ENCODE peak calls at places on chromosomes 4 and X, in seven cellular contexts. S, G, D, Y, M, Q and O are unnamed samples.
A peak's percentile ranks its signal among the peaks of the same experiment; 100 is the strongest.

GRCh38 chr4:61911313-61911756 is 711.2 kb downstream of the ADGRL3 start:
- DNase-seq in S (no peak), G (no peak), D (no peak), Y (no peak), M (no peak), Q (peak; percentile 53), O (no peak)

GRCh38 chrX:21374994-21375794 is 976 bp downstream of the CNKSR2 start:
- DNase-seq in S (no peak), G (peak; percentile 28), D (no peak), Y (no peak), M (no peak), Q (no peak), O (no peak)

GRCh38 chr4:152273343-152273742 is 262.5 kb downstream of the FBXW7 start:
- DNase-seq in S (no peak), G (no peak), D (no peak), Y (no peak), M (no peak), Q (no peak), O (no peak)

GRCh38 chr4:155249036-155249566 is 40.7 kb downstream of the NPY2R start:
- DNase-seq in S (no peak), G (no peak), D (no peak), Y (no peak), M (no peak), Q (no peak), O (no peak)

GRCh38 chr4:36208884-36209473 is 35.3 kb downstream of the ARAP2 start:
- DNase-seq in S (no peak), G (no peak), D (no peak), Y (peak; percentile 8), M (no peak), Q (no peak), O (no peak)

GRCh38 chrX:9378980-9379696 is 85.7 kb upstream of the TBL1X start:
- DNase-seq in S (no peak), G (no peak), D (no peak), Y (no peak), M (no peak), Q (no peak), O (no peak)

GRCh38 chr4:90840828-90841227 is 713.6 kb downstream of the CCSER1 start:
- DNase-seq in S (no peak), G (no peak), D (no peak), Y (no peak), M (no peak), Q (no peak), O (no peak)

GRCh38 chr4:163331629-163332360 is 601 bp downstream of the NPY1R start:
- DNase-seq in S (no peak), G (peak; percentile 36), D (no peak), Y (no peak), M (no peak), Q (no peak), O (peak; percentile 14)

GRCh38 chrX:80174925-80175574 is 160.5 kb downstream of the TBX22 start:
- DNase-seq in S (no peak), G (no peak), D (no peak), Y (no peak), M (no peak), Q (no peak), O (no peak)

GRCh38 chr4:184648220-184649025 is 824 bp downstream of the CASP3 start:
- DNase-seq in S (no peak), G (peak; percentile 62), D (peak; percentile 34), Y (no peak), M (no peak), Q (no peak), O (no peak)

GRCh38 chrX:13340182-13340791 is 20.4 kb upstream of the ATXN3L start:
- DNase-seq in S (no peak), G (no peak), D (no peak), Y (no peak), M (no peak), Q (no peak), O (no peak)

GRCh38 chr4:100935090-100935489 is 412.2 kb downstream of the PPP3CA start:
- DNase-seq in S (no peak), G (peak; percentile 9), D (no peak), Y (no peak), M (no peak), Q (no peak), O (no peak)

GRCh38 chr4:1711906-1712215 is 258 bp downstream of the SLBP start:
- DNase-seq in S (no peak), G (peak; percentile 80), D (no peak), Y (no peak), M (peak; percentile 84), Q (no peak), O (no peak)

GRCh38 chr4:87444741-87445140 is 22.4 kb downstream of the NUDT9 start:
- DNase-seq in S (no peak), G (no peak), D (no peak), Y (no peak), M (no peak), Q (no peak), O (no peak)

GRCh38 chrX:115093206-115093605 is 75.8 kb upstream of the IL13RA2 start:
- DNase-seq in S (no peak), G (no peak), D (no peak), Y (no peak), M (no peak), Q (no peak), O (no peak)

GRCh38 chr4:87012265-87012953 is 77.6 kb downstream of the AFF1 start:
- DNase-seq in S (peak; percentile 44), G (no peak), D (peak; percentile 63), Y (no peak), M (no peak), Q (no peak), O (no peak)

GRCh38 chr4:25320374-25321172 is 8.0 kb downstream of the ZCCHC4 start:
- DNase-seq in S (no peak), G (no peak), D (no peak), Y (no peak), M (no peak), Q (no peak), O (no peak)

GRCh38 chrX:154738013-154738738 is 12.7 kb downstream of the GAB3 start:
- DNase-seq in S (no peak), G (no peak), D (no peak), Y (no peak), M (no peak), Q (no peak), O (no peak)

GRCh38 chrX:77014655-77015377 is 432.4 kb upstream of the FGF16 start:
- DNase-seq in S (no peak), G (peak; percentile 11), D (peak; percentile 74), Y (no peak), M (no peak), Q (no peak), O (no peak)

GRCh38 chr4:31189938-31190337 is 469.8 kb downstream of the PCDH7 start:
- DNase-seq in S (no peak), G (no peak), D (no peak), Y (no peak), M (no peak), Q (no peak), O (no peak)

GRCh38 chrX:132958086-132958703 is at the start of gene HS6ST2:
- DNase-seq in S (no peak), G (peak; percentile 67), D (no peak), Y (no peak), M (no peak), Q (no peak), O (no peak)

GRCh38 chr4:31026216-31026615 is 306.0 kb downstream of the PCDH7 start:
- DNase-seq in S (no peak), G (peak; percentile 14), D (no peak), Y (no peak), M (no peak), Q (no peak), O (no peak)

GRCh38 chr4:98446499-98447375 is 185.6 kb downstream of the RAP1GDS1 start:
- DNase-seq in S (peak; percentile 61), G (no peak), D (no peak), Y (no peak), M (no peak), Q (no peak), O (no peak)
- TF ChIP-seq TAF1 in S (no peak), G (no peak), D (no peak), Y (no peak), M (no peak), Q (no peak), O (no peak)

DNA sequence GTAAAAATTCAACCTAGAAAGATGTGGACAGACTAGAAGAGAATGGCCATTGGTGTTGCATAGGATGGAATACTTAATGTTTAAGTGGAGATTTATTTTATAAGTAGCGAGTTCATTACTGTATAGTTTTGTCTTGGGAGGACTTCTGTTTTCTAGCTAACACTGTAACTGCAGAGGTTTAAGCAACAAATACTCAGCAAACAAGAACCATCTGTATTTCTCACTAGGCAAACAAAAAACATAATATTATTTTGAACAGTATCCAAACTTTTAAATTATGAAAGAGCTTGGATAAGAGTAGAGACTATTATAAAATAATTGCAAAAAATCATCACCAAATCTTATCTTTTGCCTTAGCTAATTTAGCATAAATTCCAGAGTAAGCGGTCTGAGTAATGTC is 121.2 kb downstream of the GLRA3 start:
- DNase-seq in S (no peak), G (no peak), D (no peak), Y (no peak), M (no peak), Q (no peak), O (no peak)
- TF ChIP-seq TAF1 in S (no peak), G (no peak), D (no peak), Y (no peak), M (no peak), Q (no peak), O (no peak)

DNA sequence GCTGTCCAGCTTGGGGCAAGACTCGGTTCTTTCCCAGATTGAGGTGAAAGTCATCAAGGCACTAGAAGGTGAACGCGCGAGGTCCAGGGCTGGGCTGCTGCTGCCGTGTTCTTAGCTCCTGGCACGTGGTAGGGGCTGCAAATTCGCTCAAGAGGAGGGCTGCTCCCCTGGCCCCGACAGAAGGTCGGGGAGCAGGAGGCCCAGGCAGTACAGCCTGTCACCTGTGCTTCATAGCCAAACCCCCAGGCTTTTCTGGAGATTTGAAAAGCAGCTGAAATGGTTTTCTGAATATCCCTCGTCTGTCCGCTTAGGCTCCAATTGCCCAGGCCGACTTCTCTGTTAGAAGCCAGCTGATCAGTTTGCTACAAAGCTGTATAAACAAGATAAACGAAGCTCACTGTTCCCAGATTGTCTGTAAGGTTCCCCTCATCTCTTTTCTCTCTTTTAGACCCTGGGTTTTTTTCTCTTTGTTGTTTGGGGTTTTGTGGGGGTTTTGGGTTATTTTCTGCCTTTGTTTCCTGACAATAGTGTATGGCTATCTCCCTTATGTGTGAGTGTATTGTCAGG is 60.0 kb upstream of the STX18 start:
- DNase-seq in S (no peak), G (no peak), D (no peak), Y (no peak), M (no peak), Q (no peak), O (no peak)
- TF ChIP-seq TAF1 in S (no peak), G (no peak), D (no peak), Y (no peak), M (no peak), Q (no peak), O (no peak)

GRCh38 chr4:188930822-188931221 is 791.6 kb downstream of the TRIML1 start:
- DNase-seq in S (no peak), G (no peak), D (no peak), Y (no peak), M (no peak), Q (no peak), O (no peak)

DNA sequence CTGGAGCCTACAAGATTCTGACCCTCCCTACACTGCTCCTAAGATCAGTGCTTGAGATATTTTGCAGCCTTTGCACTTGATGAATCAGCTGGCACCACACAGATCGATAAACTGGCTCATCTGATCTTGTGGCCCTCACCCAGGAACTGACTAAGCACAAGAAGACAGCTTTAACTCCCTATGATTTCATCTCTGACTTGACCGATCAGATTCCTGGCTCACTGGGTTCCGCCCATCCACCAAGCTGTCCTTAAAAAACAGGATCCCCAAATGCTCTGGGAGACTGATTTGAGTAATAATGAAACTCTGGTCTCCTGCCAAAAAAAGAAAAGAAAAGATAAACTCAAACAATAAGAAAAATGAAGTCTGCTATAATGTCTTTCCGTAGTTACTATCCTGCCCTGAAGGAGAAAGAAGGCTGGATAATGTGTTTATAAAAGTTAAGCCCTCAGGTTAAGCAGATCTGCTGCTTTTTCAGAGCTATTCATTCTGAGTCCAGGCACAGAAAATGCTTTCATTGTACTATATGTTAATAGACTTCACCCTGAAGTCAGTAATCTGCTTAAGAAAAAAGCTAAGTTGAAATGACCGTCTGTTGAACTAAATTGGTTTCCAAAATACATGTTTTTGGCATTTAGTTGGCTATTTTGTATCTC is 795.2 kb downstream of the TRIML1 start:
- DNase-seq in S (no peak), G (no peak), D (no peak), Y (no peak), M (no peak), Q (no peak), O (no peak)
- TF ChIP-seq TAF1 in S (no peak), G (no peak), D (no peak), Y (no peak), M (no peak), Q (no peak), O (no peak)